ENCODE peak calls at places on chromosomes 6 and 20, in six cellular contexts. U is CD8-positive, alpha-beta T cell; A is fibroblast of lung; L is RWPE2; Q is HCT116; S is tibial artery. B is an unnamed sample.

GRCh38 chr20:32495949-32496348 is 89.2 kb downstream of the NOL4L start:
- DNase-seq in U (no peak), A (no peak), L (peak; percentile 77), Q (no peak), S (no peak), B (no peak)

GRCh38 chr6:113246186-113246585 is 611.0 kb upstream of the MARCKS start:
- DNase-seq in U (no peak), A (peak; percentile 3), L (no peak), Q (no peak), S (no peak), B (no peak)

GRCh38 chr20:7470912-7471311 is 469.3 kb downstream of the HAO1 start:
- DNase-seq in U (no peak), A (no peak), L (no peak), Q (no peak), S (no peak), B (no peak)

GRCh38 chr6:46528956-46529750 is 37.9 kb upstream of the RCAN2 start:
- DNase-seq in U (no peak), A (peak; percentile 11), L (no peak), Q (no peak), S (no peak), B (no peak)

GRCh38 chr6:165566088-165566828 is 96.8 kb downstream of the PDE10A start:
- DNase-seq in U (no peak), A (no peak), L (no peak), Q (no peak), S (no peak), B (no peak)

GRCh38 chr20:45552456-45552855 is 5.3 kb upstream of the EPPIN start:
- DNase-seq in U (no peak), A (no peak), L (no peak), Q (no peak), S (no peak), B (no peak)

GRCh38 chr6:167856999-167857660 is 30.4 kb downstream of the AFDN start:
- DNase-seq in U (no peak), A (peak; percentile 64), L (no peak), Q (no peak), S (no peak), B (peak; percentile 93)

GRCh38 chr6:45924763-45925342 is 90.8 kb downstream of the CLIC5 start:
- DNase-seq in U (no peak), A (no peak), L (no peak), Q (no peak), S (no peak), B (peak; percentile 27)

GRCh38 chr6:26075063-26075717 is 12.0 kb upstream of the HFE start:
- DNase-seq in U (no peak), A (no peak), L (no peak), Q (no peak), S (no peak), B (no peak)

GRCh38 chr6:108560463-108561308 is at the start of gene FOXO3:
- DNase-seq in U (peak; percentile 55), A (peak; percentile 89), L (peak; percentile 89), Q (peak; percentile 76), S (peak; percentile 97), B (peak; percentile 74)

GRCh38 chr6:16623029-16623653 is 138.1 kb downstream of the ATXN1 start:
- DNase-seq in U (no peak), A (peak; percentile 55), L (no peak), Q (no peak), S (no peak), B (peak; percentile 31)

GRCh38 chr6:16624631-16625299 is 136.5 kb downstream of the ATXN1 start:
- DNase-seq in U (no peak), A (no peak), L (no peak), Q (no peak), S (no peak), B (no peak)

GRCh38 chr6:16625319-16626240 is 135.7 kb downstream of the ATXN1 start:
- DNase-seq in U (no peak), A (peak; percentile 58), L (no peak), Q (no peak), S (no peak), B (no peak)

GRCh38 chr6:16622193-16622592 is 139.1 kb downstream of the ATXN1 start:
- DNase-seq in U (no peak), A (no peak), L (no peak), Q (no peak), S (no peak), B (no peak)

DNA sequence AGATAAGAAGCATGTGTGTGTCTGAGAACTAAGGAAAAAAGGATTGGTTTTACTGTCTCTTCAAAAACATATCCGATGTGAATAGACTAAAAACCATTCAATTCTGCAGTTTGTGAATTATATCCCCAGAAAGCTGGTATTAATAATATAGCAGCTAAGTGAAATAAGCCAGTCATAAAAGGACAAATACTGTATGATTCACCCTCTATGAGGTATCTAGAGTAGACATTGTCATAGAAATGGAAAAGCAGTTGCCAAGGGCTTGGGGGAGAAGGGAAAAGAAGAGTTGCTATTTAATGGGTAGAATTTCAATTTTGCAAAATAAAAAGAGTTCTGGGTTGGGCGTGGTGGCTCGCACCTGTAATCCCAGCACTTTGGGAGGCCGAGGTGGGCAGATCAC is 137.5 kb downstream of the ATXN1 start:
- DNase-seq in U (no peak), A (peak; percentile 25), L (no peak), Q (no peak), S (no peak), B (peak; percentile 6)
- TF ChIP-seq CTCF in U (no peak), A (no peak), L (no peak), Q (no peak), S (no peak), B (no peak)

DNA sequence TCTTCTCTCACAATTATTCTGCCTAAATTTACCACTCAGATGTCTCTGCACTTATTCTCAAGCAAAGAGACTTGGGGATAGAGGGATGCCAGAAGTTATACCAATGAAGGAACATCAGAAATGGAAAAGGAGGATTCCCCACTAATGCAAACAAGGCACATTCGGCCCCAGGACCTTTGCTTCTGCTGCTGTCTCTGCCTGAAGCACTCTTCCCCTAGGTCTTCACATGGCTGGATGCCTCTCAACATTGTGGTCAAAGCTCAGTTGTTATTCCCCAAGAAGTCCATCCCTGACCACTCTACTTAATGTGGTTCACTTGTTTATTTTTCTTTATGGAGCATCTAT is 508.7 kb downstream of the DOK5 start:
- DNase-seq in U (no peak), A (no peak), L (no peak), Q (no peak), S (no peak), B (no peak)
- H3K36me3 ChIP-seq in U (no peaks in the 10 kb centered on the region), A (no peaks in the 10 kb centered on the region), L (no peaks in the 10 kb centered on the region), Q (no peaks in the 10 kb centered on the region), S (no peaks in the 10 kb centered on the region), B (no peaks in the 10 kb centered on the region)

GRCh38 chr6:4912559-4912958 is 91.3 kb downstream of the RPP40 start:
- DNase-seq in U (no peak), A (no peak), L (no peak), Q (no peak), S (no peak), B (no peak)
- TF ChIP-seq CTCF in U (no peak), A (no peak), L (no peak), Q (no peak), S (no peak), B (no peak)

DNA sequence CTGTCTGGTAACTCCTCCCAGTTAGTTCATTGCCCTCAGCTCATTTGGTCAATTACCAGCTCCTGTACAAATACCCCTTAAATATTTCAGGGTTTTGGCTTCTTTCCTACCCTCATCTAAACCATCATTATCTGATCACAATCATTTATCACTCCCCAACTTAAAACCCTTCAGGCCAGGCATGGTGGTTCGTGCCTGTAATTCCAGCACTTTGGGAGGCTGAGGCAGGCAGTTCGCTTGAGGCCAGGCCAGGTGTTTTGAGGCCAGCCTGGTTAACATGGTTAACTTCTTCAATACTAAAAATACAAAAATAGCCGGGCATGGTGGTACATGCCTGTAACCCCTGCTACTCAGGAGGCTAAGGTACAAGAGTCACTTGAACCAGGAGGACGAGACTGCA is 9.4 kb downstream of the TGIF2 start:
- DNase-seq in U (no peak), A (no peak), L (no peak), Q (no peak), S (no peak), B (no peak)
- H3K36me3 ChIP-seq in U (peaks cover 31% of the 10 kb centered on the region), A (peaks cover 2% of the 10 kb centered on the region), L (peaks cover 41% of the 10 kb centered on the region), Q (peaks cover 4% of the 10 kb centered on the region), S (peaks cover 38% of the 10 kb centered on the region), B (peaks cover 9% of the 10 kb centered on the region)

GRCh38 chr6:118650500-118651281 is 700 bp downstream of the CEP85L start:
- DNase-seq in U (peak; percentile 21), A (peak; percentile 73), L (peak; percentile 44), Q (no peak), S (peak; percentile 73), B (peak; percentile 36)
- TF ChIP-seq CTCF in U (no peak), A (no peak), L (peak; percentile 10), Q (no peak), S (peak; percentile 36), B (peak; percentile 18)

DNA sequence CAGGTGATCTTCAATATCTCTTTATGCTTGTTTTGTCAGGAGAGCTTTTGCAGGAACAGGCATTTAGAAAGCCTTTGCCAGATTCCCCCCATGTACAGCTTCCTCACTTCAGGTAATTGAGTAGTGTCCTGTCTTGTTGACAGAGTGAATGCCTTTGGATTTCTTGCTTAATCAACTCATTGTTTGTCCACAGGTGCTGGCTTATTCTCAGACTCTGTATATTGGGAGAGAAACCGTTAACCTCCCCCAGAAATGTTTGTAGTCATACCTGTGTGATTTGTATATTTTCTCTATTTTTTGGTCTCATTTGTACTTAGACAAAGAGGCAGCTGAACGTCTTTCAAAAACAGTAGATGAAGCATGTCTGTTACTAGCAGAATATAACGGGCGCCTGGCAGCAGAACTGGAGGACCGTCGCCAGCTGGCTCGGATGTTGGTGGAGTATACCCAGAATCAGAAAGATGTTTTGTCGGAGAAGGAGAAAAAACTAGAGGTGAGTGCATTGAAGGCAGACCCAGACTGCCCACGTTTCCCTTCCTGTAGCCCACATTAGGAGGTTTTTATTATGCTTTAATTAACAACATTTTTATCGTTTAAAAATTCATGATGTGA is 32.3 kb downstream of the RPRD1B start:
- DNase-seq in U (no peak), A (no peak), L (no peak), Q (no peak), S (peak; percentile 81), B (no peak)
- H3K36me3 ChIP-seq in U (peaks cover 68% of the 10 kb centered on the region), A (peaks cover 16% of the 10 kb centered on the region), L (peaks cover 100% of the 10 kb centered on the region), Q (peaks cover 40% of the 10 kb centered on the region), S (peaks cover 52% of the 10 kb centered on the region), B (peaks cover 25% of the 10 kb centered on the region)

GRCh38 chr6:17705778-17706579 is 746 bp downstream of the NUP153 start:
- DNase-seq in U (peak; percentile 67), A (peak; percentile 74), L (peak; percentile 78), Q (no peak), S (peak; percentile 81), B (peak; percentile 51)
- TF ChIP-seq CTCF in U (no peak), A (no peak), L (peak; percentile 27), Q (no peak), S (no peak), B (peak; percentile 19)

DNA sequence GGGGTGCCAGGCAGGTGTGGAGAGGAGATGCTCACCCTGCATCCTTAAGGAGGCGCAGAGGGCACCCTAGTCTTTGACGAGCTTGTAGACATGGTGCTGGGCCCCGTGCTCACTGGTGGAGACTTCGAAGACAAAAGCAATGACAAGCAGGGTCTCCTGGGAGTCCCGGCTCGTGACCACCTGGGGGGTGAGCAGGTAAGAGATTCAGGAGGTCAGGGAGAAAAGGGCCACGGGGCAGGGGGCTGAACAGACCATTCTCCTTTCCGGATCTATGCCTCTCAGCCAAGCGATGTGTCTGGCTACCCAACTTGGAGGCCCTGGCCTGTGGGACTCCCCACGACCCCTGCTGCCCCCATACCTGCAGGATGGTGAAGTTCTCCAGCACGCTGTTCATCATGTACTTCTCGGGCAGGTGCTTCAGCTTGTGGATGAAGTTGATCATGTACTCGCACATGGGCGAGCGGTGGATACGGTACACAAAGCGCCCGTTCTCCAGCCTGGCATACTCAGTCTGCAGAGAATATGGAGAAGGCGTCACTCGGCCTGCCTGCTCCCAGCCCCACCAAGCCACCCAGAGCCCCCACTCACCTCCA is 6.9 kb downstream of the RPL10A start:
- DNase-seq in U (no peak), A (no peak), L (peak; percentile 51), Q (no peak), S (no peak), B (no peak)
- H3K36me3 ChIP-seq in U (peaks cover 15% of the 10 kb centered on the region), A (peaks cover 33% of the 10 kb centered on the region), L (peaks cover 64% of the 10 kb centered on the region), Q (peaks cover 23% of the 10 kb centered on the region), S (peaks cover 80% of the 10 kb centered on the region), B (peaks cover 27% of the 10 kb centered on the region)